ENCODE peak calls at places on chromosomes 11 and 22, in ten cellular contexts. E is ELR; G is stimulated activated CD4-positive, alpha-beta T cell treated with anti-CD3 and anti-CD28 coated beads, Interleukin-1b, Interleukin-23, amount 100 ng/mL, for 1 hour; R is CD4-positive, CD25-positive, alpha-beta regulatory T cell; K is germinal center; Y is fibroblast of mammary gland; F is WERI-Rb-1; S is caudate nucleus; X is NCI-H2029 treated with DMSO at 0.1 percent for 48 hours; J is activated T-helper 1 cell treated with anti-CD3 and anti-CD28 coated beads, Interleukin-12 subunit alpha, Interleukin-12 subunit beta, Interleukin-2, Interleukin-4 antibody, amounts not matched to agents 30 ng/mL and 10 ng/mL and 1 ng/mL, durations not matched to agents 14 hours and 24 hours and 36 hours. M is an unnamed sample.

GRCh38 chr11:126817096-126817495 is 183.5 kb downstream of the KIRREL3 start:
- DNase-seq in F (no peak), X (no peak), K (no peak), S (no peak), J (no peak), Y (peak), R (no peak), E (peak), G (no peak), M (no peak)

GRCh38 chr11:61871158-61871597 is 20.2 kb downstream of the FADS3 start:
- DNase-seq in E (peak), K (peak), S (peak), Y (peak), G (peak), F (peak), R (peak), X (peak), J (peak), M (peak)

GRCh38 chr22:35446365-35446764 is 46.4 kb downstream of the MCM5 start:
- DNase-seq in K (no peak), Y (peak), X (no peak), G (no peak), R (no peak), S (no peak), E (peak), J (no peak), F (no peak), M (no peak)

GRCh38 chr11:15106201-15106965 is 8.3 kb upstream of the INSC start:
- DNase-seq in F (no peak), Y (peak), K (no peak), X (no peak), S (no peak), E (peak), J (no peak), R (no peak), G (no peak), M (no peak)

GRCh38 chr11:9834281-9834680 is 170.4 kb downstream of the SWAP70 start:
- DNase-seq in Y (no peak), E (no peak), R (no peak), G (no peak), X (no peak), J (no peak), S (no peak), K (no peak), F (no peak), M (no peak)

GRCh38 chr11:85394288-85394687 is 232.9 kb downstream of the DLG2 start:
- DNase-seq in G (no peak), X (no peak), F (no peak), Y (no peak), E (no peak), S (no peak), R (no peak), J (no peak), K (no peak), M (no peak)

GRCh38 chr11:12206529-12206928 is 96.1 kb downstream of the MICAL2 start:
- DNase-seq in F (no peak), E (peak), R (no peak), S (no peak), X (no peak), K (no peak), G (no peak), Y (peak), J (no peak), M (no peak)

GRCh38 chr11:16080688-16081388 is 275.5 kb downstream of the SOX6 start:
- DNase-seq in G (no peak), X (no peak), F (no peak), K (no peak), S (no peak), E (no peak), J (no peak), Y (no peak), R (no peak), M (no peak)

GRCh38 chr11:112516261-112516660 is 255.6 kb upstream of the PLET1 start:
- DNase-seq in K (no peak), F (no peak), X (no peak), R (no peak), E (peak), G (no peak), Y (no peak), S (no peak), J (no peak), M (no peak)

GRCh38 chr11:29482510-29482909 is 534.3 kb downstream of the KCNA4 start:
- DNase-seq in G (no peak), R (no peak), E (no peak), Y (no peak), F (no peak), K (no peak), S (no peak), X (no peak), J (no peak), M (no peak)

GRCh38 chr11:84965484-84965883 is 661.7 kb downstream of the DLG2 start:
- DNase-seq in J (no peak), F (no peak), E (no peak), Y (no peak), K (no peak), G (no peak), R (no peak), S (no peak), X (no peak), M (no peak)

GRCh38 chr11:14067686-14068085 is 105.2 kb downstream of the SPON1 start:
- DNase-seq in K (no peak), G (no peak), Y (no peak), S (no peak), X (no peak), J (no peak), E (no peak), F (no peak), R (no peak), M (no peak)

GRCh38 chr11:78379039-78379670 is 38.5 kb downstream of the GAB2 start:
- DNase-seq in G (no peak), J (no peak), E (no peak), S (no peak), K (no peak), F (no peak), R (no peak), X (no peak), Y (peak), M (no peak)

GRCh38 chr22:20807315-20807752 is 33.4 kb downstream of the SERPIND1 start:
- DNase-seq in F (no peak), Y (peak), X (no peak), R (no peak), G (no peak), E (peak), S (no peak), K (no peak), J (no peak), M (peak)

GRCh38 chr11:3041699-3042098 is 15.5 kb downstream of the CARS1 start:
- DNase-seq in K (no peak), G (no peak), S (no peak), J (no peak), Y (no peak), R (no peak), E (no peak), F (no peak), X (no peak), M (no peak)

GRCh38 chr11:37496196-37496595 is 898.2 kb upstream of the RAG2 start:
- DNase-seq in F (no peak), E (peak), K (no peak), G (no peak), Y (peak), J (no peak), R (no peak), X (no peak), S (no peak), M (no peak)

GRCh38 chr11:113531575-113532451 is 56.6 kb upstream of the DRD2 start:
- DNase-seq in G (no peak), K (no peak), F (no peak), X (no peak), S (no peak), R (no peak), J (no peak), E (no peak), Y (no peak), M (no peak)

GRCh38 chr11:91730071-91730470 is 494.5 kb upstream of the FAT3 start:
- DNase-seq in J (no peak), Y (no peak), R (no peak), E (no peak), X (no peak), S (no peak), G (no peak), K (no peak), F (no peak), M (no peak)

M was measured in AG09319.